ENCODE peak calls at places on chromosome 5, in seven cellular contexts. W is hippocampal formation; R is pancreas; Y is NCI-H2081; S is GM12891; L is stimulated activated CD4-positive, alpha-beta T cell treated with anti-CD3 and anti-CD28 coated beads, Interleukin-15, amount 100 ng/mL, for 24 hours; J is GM04504. N is an unnamed sample.

GRCh38 chr5:163760498-163760897 is 255.1 kb downstream of the MAT2B start:
- DNase-seq in R (no peak), J (no peak), W (no peak), L (no peak), S (no peak), Y (no peak), N (no peak)

GRCh38 chr5:40017151-40017550 is 592.4 kb upstream of the DAB2 start:
- DNase-seq in J (no peak), R (no peak), Y (no peak), S (no peak), W (no peak), L (no peak), N (no peak)

GRCh38 chr5:178130576-178131445 is at the start of gene RMND5B:
- DNase-seq in Y (peak; percentile 79), W (peak; percentile 68), R (peak; percentile 89), L (peak; percentile 91), S (peak; percentile 96), J (peak; percentile 54), N (no peak)

GRCh38 chr5:24368121-24368520 is 276.7 kb downstream of the CDH10 start:
- DNase-seq in W (no peak), S (no peak), R (no peak), Y (no peak), J (no peak), L (no peak), N (no peak)

GRCh38 chr5:74567351-74567870 is 73.1 kb downstream of the ENC1 start:
- DNase-seq in J (no peak), S (no peak), L (no peak), W (no peak), R (no peak), Y (no peak), N (no peak)

GRCh38 chr5:113056988-113057387 is 80.4 kb downstream of the DCP2 start:
- DNase-seq in Y (no peak), L (no peak), S (no peak), W (no peak), J (no peak), R (no peak), N (no peak)

GRCh38 chr5:38830521-38831051 is 15.2 kb upstream of the OSMR start:
- DNase-seq in S (no peak), R (no peak), J (no peak), W (no peak), L (no peak), Y (no peak), N (no peak)

GRCh38 chr5:3364941-3365340 is 230.7 kb upstream of the IRX1 start:
- DNase-seq in Y (no peak), J (no peak), L (no peak), S (no peak), R (no peak), W (no peak), N (no peak)

GRCh38 chr5:149809919-149810691 is 80.0 kb downstream of the PPARGC1B start:
- DNase-seq in J (no peak), W (no peak), R (no peak), S (no peak), L (no peak), Y (no peak), N (no peak)

GRCh38 chr5:33637011-33637410 is 196.2 kb downstream of the TARS1 start:
- DNase-seq in L (no peak), J (no peak), S (no peak), Y (no peak), R (no peak), W (no peak), N (no peak)

GRCh38 chr5:76579166-76579765 is 43.9 kb downstream of the F2RL2 start:
- DNase-seq in L (peak; percentile 25), R (no peak), W (no peak), Y (no peak), J (no peak), S (no peak), N (no peak)